ENCODE peak calls at places on chromosomes 4 and X, in seven cellular contexts. F, O, S, E, X, A and M are unnamed samples. For H3K9me3, the result is how much of the 10 kb centered on the place peaks cover.

GRCh38 chr4:166144607-166145006 is 271.6 kb downstream of the TLL1 start:
- DNase-seq in F (no peak), O (no peak), S (no peak), E (no peak), X (no peak), A (no peak), M (no peak)

GRCh38 chr4:111855308-111855707 is 289.9 kb upstream of the FAM241A start:
- DNase-seq in F (no peak), O (no peak), S (no peak), E (no peak), X (no peak), A (no peak), M (no peak)

GRCh38 chrX:74922922-74923321 is 2.3 kb downstream of the NEXMIF start:
- DNase-seq in F (no peak), O (no peak), S (no peak), E (no peak), X (no peak), A (no peak), M (no peak)

GRCh38 chr4:107035711-107036601 is at the start of gene DKK2:
- DNase-seq in F (no peak), O (no peak), S (no peak), E (peak), X (no peak), A (no peak), M (peak)

GRCh38 chr4:2251073-2251794 is 9.3 kb upstream of the HAUS3 start:
- DNase-seq in F (no peak), O (peak), S (peak), E (no peak), X (peak), A (no peak), M (peak)

GRCh38 chr4:140637836-140638235 is 69.1 kb upstream of the UCP1 start:
- DNase-seq in F (no peak), O (no peak), S (no peak), E (peak), X (no peak), A (peak), M (peak)

GRCh38 chr4:77695769-77696168 is 90.1 kb downstream of the CXCL13 start:
- DNase-seq in F (no peak), O (no peak), S (no peak), E (peak), X (no peak), A (peak), M (no peak)

GRCh38 chr4:48680848-48681568 is 99.1 kb downstream of the FRYL start:
- DNase-seq in F (no peak), O (no peak), S (no peak), E (no peak), X (no peak), A (no peak), M (no peak)

GRCh38 chr4:13160906-13161305 is 323.2 kb downstream of the RAB28 start:
- DNase-seq in F (no peak), O (no peak), S (no peak), E (peak), X (no peak), A (peak), M (no peak)

GRCh38 chr4:158025131-158025530 is 147.7 kb downstream of the GASK1B start:
- DNase-seq in F (no peak), O (no peak), S (no peak), E (peak), X (no peak), A (peak), M (no peak)

GRCh38 chr4:95013236-95013635 is 255.5 kb downstream of the BMPR1B start:
- DNase-seq in F (no peak), O (no peak), S (no peak), E (no peak), X (no peak), A (no peak), M (no peak)

GRCh38 chrX:45472968-45473367 is 272.3 kb upstream of the DIPK2B start:
- DNase-seq in F (no peak), O (no peak), S (no peak), E (peak), X (no peak), A (peak), M (no peak)

GRCh38 chrX:57528670-57529255 is 63.0 kb upstream of the ZXDB start:
- DNase-seq in F (peak), O (no peak), S (no peak), E (peak), X (no peak), A (peak), M (peak)

GRCh38 chr4:41550308-41550707 is 12.4 kb downstream of the LIMCH1 start:
- DNase-seq in F (no peak), O (no peak), S (no peak), E (no peak), X (no peak), A (peak), M (no peak)

GRCh38 chr4:8329859-8330761 is 60.6 kb downstream of the HTRA3 start:
- DNase-seq in F (no peak), O (no peak), S (peak), E (no peak), X (no peak), A (no peak), M (peak)

GRCh38 chr4:61762722-61763627 is 562.8 kb downstream of the ADGRL3 start:
- DNase-seq in F (no peak), O (no peak), S (no peak), E (no peak), X (no peak), A (no peak), M (no peak)
- H3K9me3 ChIP-seq in F (under half), O (under half), S (under half), E (under half), X (under half), A (under half), M (under half)

GRCh38 chrX:153460826-153461225 is 9.6 kb downstream of the HAUS7 start:
- DNase-seq in F (peak), O (peak), S (no peak), E (peak), X (peak), A (peak), M (peak)

GRCh38 chrX:153457827-153458466 is 12.1 kb upstream of the TREX2 start:
- DNase-seq in F (no peak), O (no peak), S (no peak), E (no peak), X (no peak), A (no peak), M (no peak)

GRCh38 chrX:153457136-153457825 is 11.4 kb upstream of the TREX2 start:
- DNase-seq in F (no peak), O (no peak), S (no peak), E (no peak), X (no peak), A (no peak), M (no peak)

GRCh38 chrX:153462291-153462690 is 8.1 kb downstream of the HAUS7 start:
- DNase-seq in F (no peak), O (no peak), S (no peak), E (no peak), X (no peak), A (no peak), M (no peak)

GRCh38 chrX:153459976-153460375 is 10.4 kb downstream of the HAUS7 start:
- DNase-seq in F (no peak), O (no peak), S (no peak), E (peak), X (no peak), A (no peak), M (no peak)
- H3K9me3 ChIP-seq in F (under half), O (under half), S (under half), E (under half), X (under half), A (under half), M (under half)

DNA sequence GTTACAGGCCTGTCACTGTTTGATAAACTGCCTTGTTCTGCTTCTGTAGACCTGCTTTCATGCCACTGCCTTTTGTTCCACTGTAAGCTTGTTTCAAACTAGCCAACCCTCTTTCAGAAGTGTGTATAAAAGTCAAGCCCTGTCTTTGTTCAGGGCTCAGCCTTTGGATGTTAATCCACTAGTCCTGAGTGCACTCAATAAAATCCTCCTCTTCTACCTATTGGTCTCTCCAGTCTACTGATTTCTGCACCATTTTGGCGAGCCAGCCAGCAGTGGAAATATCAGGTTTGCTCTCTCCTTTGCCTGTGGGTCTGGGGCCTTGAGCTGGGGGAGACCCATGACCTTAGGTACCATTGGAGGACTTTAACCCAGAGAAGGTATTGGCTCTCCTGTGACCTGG is 901.6 kb upstream of the NDST4 start:
- DNase-seq in F (no peak), O (no peak), S (no peak), E (no peak), X (no peak), A (no peak), M (no peak)
- H3K9me3 ChIP-seq in F (under half), O (under half), S (half or more), E (under half), X (under half), A (under half), M (under half)

GRCh38 chr4:478373-478772 is 20.6 kb downstream of the ZNF721 start:
- DNase-seq in F (no peak), O (no peak), S (no peak), E (peak), X (no peak), A (peak), M (no peak)

GRCh38 chr4:472881-473574 is 25.9 kb downstream of the ZNF721 start:
- DNase-seq in F (no peak), O (peak), S (no peak), E (peak), X (no peak), A (no peak), M (no peak)

GRCh38 chr4:473575-474457 is 25.1 kb downstream of the ZNF721 start:
- DNase-seq in F (peak), O (peak), S (peak), E (peak), X (peak), A (peak), M (peak)

DNA sequence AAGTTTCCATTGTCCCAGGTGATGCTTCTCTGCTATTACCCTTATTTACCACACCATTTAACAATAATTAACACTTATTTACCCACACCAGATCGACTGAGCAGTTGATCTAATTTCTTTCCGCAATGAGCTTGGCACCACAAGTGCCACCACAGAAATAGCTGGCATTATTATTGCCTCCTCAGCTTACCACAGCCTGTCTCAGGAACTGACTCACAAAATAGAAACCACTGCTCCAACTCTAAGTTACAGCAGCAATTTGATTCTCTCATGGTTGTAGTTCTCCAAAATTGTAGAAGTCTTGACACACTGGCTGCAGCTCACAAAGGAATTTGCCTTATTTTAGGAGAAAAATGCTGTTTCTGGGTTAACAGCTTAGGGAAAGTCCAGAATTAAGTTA is 22.5 kb downstream of the ZNF721 start:
- DNase-seq in F (no peak), O (no peak), S (no peak), E (peak), X (no peak), A (peak), M (no peak)
- H3K9me3 ChIP-seq in F (under half), O (under half), S (under half), E (under half), X (under half), A (under half), M (under half)

GRCh38 chr4:253936-254756 is 51.1 kb downstream of the ZNF732 start:
- DNase-seq in F (no peak), O (no peak), S (no peak), E (no peak), X (no peak), A (no peak), M (no peak)
- H3K9me3 ChIP-seq in F (under half), O (half or more), S (half or more), E (under half), X (under half), A (under half), M (under half)

DNA sequence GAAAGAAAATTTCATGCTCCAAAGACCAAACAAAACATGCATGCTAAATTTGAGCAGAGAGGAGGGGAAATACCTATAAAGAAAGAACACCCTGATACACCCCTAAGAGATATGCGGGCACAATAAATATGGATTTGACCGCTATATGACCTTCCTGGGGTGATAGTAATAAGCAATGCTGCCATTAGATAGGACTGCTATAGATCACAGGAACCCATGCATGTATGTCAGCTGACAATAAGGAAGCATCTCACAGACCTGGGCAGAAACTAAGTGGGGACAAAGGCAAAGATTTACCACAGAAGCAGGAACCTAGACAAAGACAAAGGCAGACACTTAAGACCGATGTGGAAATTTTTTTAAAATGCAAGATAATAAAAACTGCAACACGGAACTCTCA is 21.3 kb downstream of the ZNF721 start:
- DNase-seq in F (no peak), O (no peak), S (no peak), E (no peak), X (no peak), A (no peak), M (no peak)
- H3K9me3 ChIP-seq in F (under half), O (under half), S (under half), E (under half), X (under half), A (under half), M (under half)

DNA sequence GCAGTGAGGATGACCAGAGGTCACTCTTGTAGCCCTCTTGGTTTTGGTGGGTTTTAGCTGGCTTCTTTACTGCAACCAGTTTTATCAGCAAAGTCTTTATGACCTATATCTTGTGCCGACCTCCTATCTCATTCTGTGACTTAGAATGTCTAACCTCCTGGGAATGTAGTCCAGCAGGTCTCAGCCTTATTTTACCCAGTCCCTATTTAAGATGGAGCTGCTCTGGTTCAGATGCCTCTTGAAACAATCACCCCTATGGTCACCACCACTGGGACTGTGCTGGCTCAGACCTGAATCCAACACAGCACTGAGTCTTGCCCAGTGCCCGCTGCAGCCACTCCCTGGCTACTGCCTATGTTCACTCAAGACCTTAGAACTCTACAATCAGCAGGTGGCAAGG is 49.4 kb downstream of the MCUB start:
- DNase-seq in F (no peak), O (no peak), S (no peak), E (no peak), X (no peak), A (no peak), M (no peak)
- H3K9me3 ChIP-seq in F (under half), O (under half), S (under half), E (under half), X (under half), A (under half), M (under half)

DNA sequence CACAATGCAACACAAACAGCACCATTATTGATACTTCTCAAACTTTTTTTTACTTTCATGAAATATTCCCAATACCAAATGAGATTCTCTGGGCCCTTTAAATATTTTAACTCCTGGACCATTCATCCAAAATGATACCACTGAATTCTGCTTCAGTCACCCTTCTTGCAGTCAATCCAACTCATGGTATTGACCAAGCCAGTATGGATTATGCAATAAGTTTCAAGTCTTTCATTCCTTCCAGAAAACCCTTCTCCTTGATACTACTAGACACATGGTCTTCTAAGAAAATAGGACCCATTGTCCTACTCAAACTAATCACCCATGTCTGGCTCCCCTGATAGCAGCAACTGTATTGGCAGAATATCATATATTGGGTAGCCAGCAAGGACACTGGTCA is 23.0 kb downstream of the ZNF721 start:
- DNase-seq in F (no peak), O (no peak), S (no peak), E (no peak), X (no peak), A (no peak), M (no peak)
- H3K9me3 ChIP-seq in F (under half), O (under half), S (under half), E (under half), X (under half), A (under half), M (under half)